ENCODE peak calls at places on chromosome 1, in six cellular contexts. T is psoas muscle; J is Caki2; A is activated T-helper 1 cell treated with anti-CD3 and anti-CD28 coated beads, Interleukin-12 subunit alpha, Interleukin-12 subunit beta, Interleukin-2, Interleukin-4 antibody, amounts not matched to agents 30 ng/mL and 10 ng/mL and 1 ng/mL, durations not matched to agents 14 hours and 24 hours and 36 hours; N is neural progenitor cell; P is anterior cingulate cortex. F is an unnamed sample.

GRCh38 chr1:54324031-54324654 is 82.1 kb downstream of the SSBP3 start:
- DNase-seq in T (no peak), J (no peak), A (no peak), N (peak; percentile 55), P (peak; percentile 20), F (no peak)

GRCh38 chr1:231733063-231733462 is 106.5 kb downstream of the DISC1 start:
- DNase-seq in T (no peak), J (no peak), A (no peak), N (no peak), P (no peak), F (no peak)

GRCh38 chr1:113223040-113223439 is 150.0 kb downstream of the LRIG2 start:
- DNase-seq in T (no peak), J (no peak), A (no peak), N (no peak), P (no peak), F (no peak)

GRCh38 chr1:204445860-204446412 is 34.3 kb upstream of the PPP1R15B start:
- DNase-seq in T (peak; percentile 75), J (no peak), A (no peak), N (peak; percentile 71), P (no peak), F (peak; percentile 91)

GRCh38 chr1:162323023-162323422 is 53.6 kb downstream of the SPATA46 start:
- DNase-seq in T (no peak), J (no peak), A (no peak), N (no peak), P (no peak), F (no peak)

GRCh38 chr1:6104631-6105030 is 58.9 kb downstream of the KCNAB2 start:
- DNase-seq in T (peak; percentile 41), J (no peak), A (no peak), N (no peak), P (no peak), F (no peak)

GRCh38 chr1:74531807-74532206 is 19.4 kb upstream of the LRRC53 start:
- DNase-seq in T (no peak), J (no peak), A (no peak), N (no peak), P (no peak), F (no peak)

GRCh38 chr1:44043176-44044070 is 12.2 kb upstream of the SLC6A9 start:
- DNase-seq in T (no peak), J (no peak), A (no peak), N (peak; percentile 43), P (no peak), F (no peak)